ENCODE peak calls at places on chromosomes 1 and 21, in ten cellular contexts. Q, E, F, A, Y, L, Z, B, K and J are unnamed samples.

GRCh38 chr1:85571830-85572229 is 8.7 kb upstream of the CCN1 start:
- DNase-seq in Q (no peak), E (peak; percentile 92), F (no peak), A (no peak), Y (no peak), L (no peak), Z (no peak), B (no peak), K (no peak), J (no peak)

GRCh38 chr1:10738125-10738746 is 58.2 kb downstream of the CASZ1 start:
- DNase-seq in Q (no peak), E (no peak), F (no peak), A (no peak), Y (no peak), L (no peak), Z (no peak), B (no peak), K (peak; percentile 39), J (no peak)

GRCh38 chr1:62590255-62590969 is 6.9 kb upstream of the ANGPTL3 start:
- DNase-seq in Q (no peak), E (no peak), F (no peak), A (no peak), Y (no peak), L (no peak), Z (no peak), B (no peak), K (no peak), J (no peak)

GRCh38 chr1:214632091-214632490 is 29.1 kb downstream of the CENPF start:
- DNase-seq in Q (no peak), E (no peak), F (no peak), A (no peak), Y (no peak), L (no peak), Z (no peak), B (no peak), K (no peak), J (no peak)

GRCh38 chr1:196651637-196652215 is at the start of gene CFH:
- DNase-seq in Q (no peak), E (peak; percentile 84), F (no peak), A (no peak), Y (no peak), L (peak; percentile 70), Z (no peak), B (peak; percentile 97), K (no peak), J (no peak)

GRCh38 chr1:204077979-204078696 is 5.2 kb downstream of the SOX13 start:
- DNase-seq in Q (peak; percentile 34), E (no peak), F (no peak), A (no peak), Y (no peak), L (peak; percentile 37), Z (peak; percentile 55), B (no peak), K (peak; percentile 98), J (no peak)

GRCh38 chr21:42350899-42351543 is at the start of gene TFF2:
- DNase-seq in Q (no peak), E (peak; percentile 36), F (no peak), A (peak; percentile 83), Y (no peak), L (no peak), Z (no peak), B (no peak), K (no peak), J (no peak)

GRCh38 chr1:206734499-206735142 is 36.0 kb upstream of the IL19 start:
- DNase-seq in Q (peak; percentile 58), E (peak; percentile 38), F (peak; percentile 76), A (peak; percentile 79), Y (peak; percentile 65), L (peak; percentile 41), Z (no peak), B (no peak), K (peak; percentile 37), J (no peak)

GRCh38 chr1:156624814-156625435 is 5.7 kb downstream of the HAPLN2 start:
- DNase-seq in Q (no peak), E (no peak), F (no peak), A (no peak), Y (no peak), L (no peak), Z (no peak), B (no peak), K (no peak), J (no peak)

GRCh38 chr1:24486296-24487065 is 16.2 kb upstream of the RCAN3 start:
- DNase-seq in Q (no peak), E (no peak), F (no peak), A (no peak), Y (no peak), L (no peak), Z (no peak), B (no peak), K (no peak), J (no peak)

GRCh38 chr1:171103862-171104261 is 13.2 kb downstream of the FMO3 start:
- DNase-seq in Q (no peak), E (no peak), F (no peak), A (no peak), Y (no peak), L (no peak), Z (no peak), B (no peak), K (no peak), J (no peak)

GRCh38 chr1:181013144-181013543 is 9.5 kb downstream of the STX6 start:
- DNase-seq in Q (no peak), E (peak; percentile 23), F (no peak), A (no peak), Y (no peak), L (no peak), Z (no peak), B (no peak), K (no peak), J (no peak)

GRCh38 chr1:176904057-176904815 is 260.3 kb downstream of the ASTN1 start:
- DNase-seq in Q (no peak), E (no peak), F (no peak), A (no peak), Y (no peak), L (no peak), Z (no peak), B (no peak), K (no peak), J (no peak)

GRCh38 chr21:34185051-34185750 is 111.8 kb downstream of the MRPS6 start:
- DNase-seq in Q (no peak), E (no peak), F (no peak), A (no peak), Y (no peak), L (no peak), Z (no peak), B (no peak), K (no peak), J (no peak)

GRCh38 chr1:245788269-245788668 is 633.5 kb downstream of the KIF26B start:
- DNase-seq in Q (no peak), E (peak; percentile 94), F (no peak), A (no peak), Y (no peak), L (peak; percentile 57), Z (no peak), B (peak; percentile 94), K (no peak), J (no peak)

GRCh38 chr21:31316072-31316471 is 28.0 kb downstream of the TIAM1 start:
- DNase-seq in Q (no peak), E (no peak), F (no peak), A (no peak), Y (no peak), L (no peak), Z (no peak), B (no peak), K (no peak), J (no peak)

GRCh38 chr1:33921281-33921680 is 57.4 kb downstream of the HMGB4 start:
- DNase-seq in Q (no peak), E (no peak), F (no peak), A (no peak), Y (no peak), L (no peak), Z (no peak), B (no peak), K (no peak), J (no peak)

GRCh38 chr1:221708987-221709386 is 32.9 kb downstream of the DUSP10 start:
- DNase-seq in Q (peak; percentile 14), E (peak; percentile 86), F (peak; percentile 8), A (no peak), Y (peak; percentile 63), L (peak; percentile 61), Z (no peak), B (peak; percentile 73), K (peak; percentile 90), J (no peak)

GRCh38 chr1:18668750-18669404 is 38.2 kb downstream of the PAX7 start:
- DNase-seq in Q (no peak), E (no peak), F (no peak), A (no peak), Y (no peak), L (no peak), Z (peak; percentile 57), B (no peak), K (no peak), J (no peak)

GRCh38 chr1:24418898-24419628 is 3.5 kb downstream of the NIPAL3 start:
- DNase-seq in Q (no peak), E (peak; percentile 89), F (peak; percentile 7), A (no peak), Y (peak; percentile 47), L (peak; percentile 47), Z (peak; percentile 70), B (peak; percentile 60), K (no peak), J (no peak)

GRCh38 chr1:55337801-55338447 is 122.8 kb upstream of the USP24 start:
- DNase-seq in Q (no peak), E (peak; percentile 74), F (no peak), A (no peak), Y (no peak), L (peak; percentile 87), Z (no peak), B (peak; percentile 43), K (peak; percentile 27), J (no peak)

GRCh38 chr1:58576727-58577675 is at the start of gene TACSTD2:
- DNase-seq in Q (peak; percentile 56), E (no peak), F (no peak), A (no peak), Y (no peak), L (peak; percentile 61), Z (peak; percentile 92), B (no peak), K (no peak), J (no peak)

GRCh38 chr1:58709540-58709939 is 9.7 kb upstream of the MYSM1 start:
- DNase-seq in Q (no peak), E (no peak), F (no peak), A (no peak), Y (no peak), L (no peak), Z (no peak), B (no peak), K (peak; percentile 3), J (no peak)

GRCh38 chr1:5896706-5897105 is 95.5 kb downstream of the NPHP4 start:
- DNase-seq in Q (no peak), E (no peak), F (no peak), A (no peak), Y (no peak), L (no peak), Z (no peak), B (peak; percentile 4), K (no peak), J (no peak)

GRCh38 chr1:5969168-5969567 is 23.1 kb downstream of the NPHP4 start:
- DNase-seq in Q (no peak), E (no peak), F (no peak), A (peak; percentile 68), Y (no peak), L (no peak), Z (no peak), B (no peak), K (no peak), J (no peak)

GRCh38 chr1:38296047-38296446 is 249.5 kb upstream of the POU3F1 start:
- DNase-seq in Q (no peak), E (no peak), F (no peak), A (no peak), Y (no peak), L (no peak), Z (no peak), B (no peak), K (peak; percentile 59), J (no peak)